ENCODE peak calls at places on chromosomes 4 and X, in ten cellular contexts. Q, K, A, G, V, I, L, M, S and Y are unnamed samples.

GRCh38 chr4:122992111-122992510 is 69.7 kb upstream of the NUDT6 start:
- DNase-seq in Q (no peak), K (no peak), A (no peak), G (no peak), V (no peak), I (no peak), L (peak; percentile 12), M (no peak), S (no peak), Y (no peak)

GRCh38 chr4:33850503-33850902 is 2393.8 kb downstream of the ARAP2 start:
- DNase-seq in Q (no peak), K (no peak), A (no peak), G (no peak), V (no peak), I (no peak), L (no peak), M (no peak), S (no peak), Y (no peak)

GRCh38 chrX:47266643-47267042 is 33.8 kb downstream of the USP11 start:
- DNase-seq in Q (no peak), K (no peak), A (no peak), G (no peak), V (no peak), I (no peak), L (no peak), M (no peak), S (no peak), Y (no peak)

GRCh38 chr4:101232074-101232776 is 115.1 kb downstream of the PPP3CA start:
- DNase-seq in Q (no peak), K (no peak), A (peak; percentile 14), G (no peak), V (no peak), I (no peak), L (peak; percentile 79), M (no peak), S (no peak), Y (no peak)

GRCh38 chr4:165464338-165464737 is 85.5 kb downstream of the CPE start:
- DNase-seq in Q (no peak), K (no peak), A (no peak), G (no peak), V (no peak), I (no peak), L (no peak), M (no peak), S (no peak), Y (no peak)

GRCh38 chr4:589219-589963 is 13.3 kb upstream of the TMEM271 start:
- DNase-seq in Q (no peak), K (no peak), A (no peak), G (no peak), V (no peak), I (peak; percentile 50), L (no peak), M (no peak), S (no peak), Y (no peak)

GRCh38 chr4:43586813-43587212 is 694.3 kb downstream of the GRXCR1 start:
- DNase-seq in Q (no peak), K (no peak), A (no peak), G (no peak), V (no peak), I (no peak), L (no peak), M (no peak), S (no peak), Y (no peak)

GRCh38 chr4:72706633-72707032 is 137.6 kb upstream of the ADAMTS3 start:
- DNase-seq in Q (no peak), K (no peak), A (no peak), G (no peak), V (no peak), I (peak; percentile 76), L (no peak), M (peak; percentile 9), S (no peak), Y (no peak)

GRCh38 chr4:112284166-112284565 is 1.5 kb downstream of the TIFA start:
- DNase-seq in Q (no peak), K (no peak), A (no peak), G (no peak), V (no peak), I (no peak), L (no peak), M (no peak), S (no peak), Y (no peak)

GRCh38 chr4:3765271-3766206 is 646 bp upstream of the ADRA2C start:
- DNase-seq in Q (peak; percentile 66), K (peak; percentile 83), A (no peak), G (no peak), V (peak; percentile 65), I (no peak), L (no peak), M (no peak), S (peak; percentile 42), Y (no peak)
- TF ChIP-seq CTCF in Q (no peak), K (peak; percentile 46), A (no peak), G (no peak), V (no peak), I (no peak), L (no peak), M (no peak), S (peak; percentile 21), Y (peak; percentile 18)

GRCh38 chrX:113929004-113929403 is 654.9 kb upstream of the HTR2C start:
- DNase-seq in Q (peak; percentile 7), K (peak; percentile 89), A (no peak), G (peak; percentile 1), V (peak; percentile 22), I (no peak), L (peak; percentile 5), M (no peak), S (no peak), Y (no peak)
- TF ChIP-seq CTCF in Q (peak; percentile 40), K (peak; percentile 94), A (no peak), G (peak; percentile 53), V (peak; percentile 62), I (no peak), L (peak; percentile 52), M (peak; percentile 48), S (no peak), Y (peak; percentile 32)

GRCh38 chrX:109839694-109840358 is 106.8 kb upstream of the ACSL4 start:
- DNase-seq in Q (no peak), K (peak; percentile 63), A (no peak), G (no peak), V (no peak), I (no peak), L (no peak), M (no peak), S (peak; percentile 22), Y (no peak)
- TF ChIP-seq CTCF in Q (no peak), K (peak; percentile 57), A (no peak), G (peak; percentile 34), V (no peak), I (no peak), L (peak; percentile 30), M (no peak), S (peak; percentile 11), Y (no peak)

GRCh38 chrX:133405498-133406180 is 9.7 kb downstream of the GPC4 start:
- DNase-seq in Q (no peak), K (no peak), A (no peak), G (no peak), V (no peak), I (peak; percentile 23), L (no peak), M (no peak), S (no peak), Y (no peak)

GRCh38 chrX:133402042-133402453 is 13.2 kb downstream of the GPC4 start:
- DNase-seq in Q (no peak), K (no peak), A (no peak), G (no peak), V (no peak), I (peak; percentile 5), L (peak; percentile 94), M (no peak), S (no peak), Y (no peak)

GRCh38 chrX:133401539-133401938 is 13.8 kb downstream of the GPC4 start:
- DNase-seq in Q (no peak), K (no peak), A (no peak), G (no peak), V (no peak), I (no peak), L (peak; percentile 12), M (no peak), S (no peak), Y (no peak)

GRCh38 chrX:133403984-133404383 is 11.3 kb downstream of the GPC4 start:
- DNase-seq in Q (no peak), K (no peak), A (no peak), G (no peak), V (no peak), I (no peak), L (no peak), M (no peak), S (no peak), Y (no peak)

GRCh38 chrX:133402830-133403625 is 12.3 kb downstream of the GPC4 start:
- DNase-seq in Q (no peak), K (no peak), A (no peak), G (no peak), V (no peak), I (no peak), L (peak; percentile 13), M (no peak), S (no peak), Y (no peak)
- TF ChIP-seq CTCF in Q (no peak), K (no peak), A (no peak), G (no peak), V (no peak), I (no peak), L (no peak), M (no peak), S (no peak), Y (no peak)

DNA sequence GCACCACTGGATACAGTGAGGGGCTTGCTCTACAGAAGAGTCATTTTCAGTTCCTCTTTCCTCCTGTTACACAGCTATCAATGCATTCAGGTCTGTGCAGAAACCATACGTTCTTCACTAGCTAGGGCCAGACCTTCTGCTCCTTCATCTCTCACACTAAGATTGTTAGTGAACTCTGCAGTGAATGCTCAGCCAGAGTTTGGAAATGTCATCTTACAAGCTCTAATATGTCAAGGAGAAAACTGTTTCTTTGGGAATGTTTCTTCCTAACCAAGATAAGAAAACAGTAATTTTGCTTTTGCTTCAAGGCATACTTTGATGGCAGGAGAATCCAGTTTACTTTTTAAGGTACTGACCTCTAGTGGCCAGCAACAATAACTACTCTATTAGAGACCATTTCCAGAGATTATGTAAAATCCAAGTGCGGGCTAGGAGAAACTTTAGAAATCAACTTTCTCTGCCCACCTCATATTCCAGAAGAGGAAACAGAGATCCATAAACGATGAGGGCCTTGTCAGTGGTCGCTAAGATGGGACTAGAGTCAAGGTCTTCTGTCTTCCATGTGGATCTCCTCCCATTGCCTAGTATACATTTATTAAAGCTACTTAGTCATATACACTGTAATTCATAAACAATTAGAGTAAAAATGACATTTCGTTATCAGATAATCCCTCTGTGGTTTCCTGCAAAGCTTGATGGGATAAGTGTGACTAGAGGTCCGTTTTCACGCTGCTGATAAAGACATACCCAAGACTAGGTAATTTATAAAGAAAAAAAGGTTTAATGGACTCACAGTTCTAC is 12.1 kb upstream of the CC2D2A start:
- DNase-seq in Q (peak; percentile 29), K (no peak), A (no peak), G (peak; percentile 26), V (no peak), I (no peak), L (peak; percentile 59), M (no peak), S (no peak), Y (no peak)
- TF ChIP-seq CTCF in Q (peak; percentile 44), K (peak; percentile 81), A (peak; percentile 85), G (peak; percentile 75), V (peak; percentile 87), I (peak; percentile 33), L (peak; percentile 58), M (peak; percentile 52), S (peak; percentile 82), Y (peak; percentile 71)

GRCh38 chr4:158410272-158410671 is 111.4 kb upstream of the RXFP1 start:
- DNase-seq in Q (no peak), K (no peak), A (no peak), G (no peak), V (no peak), I (no peak), L (no peak), M (no peak), S (no peak), Y (no peak)
- TF ChIP-seq CTCF in Q (no peak), K (peak; percentile 26), A (no peak), G (no peak), V (no peak), I (no peak), L (no peak), M (no peak), S (no peak), Y (no peak)